ENCODE peak calls at places on chromosomes 13 and 19, in seven cellular contexts. A is heart right ventricle; E is small intestine; I is foreskin fibroblast; C is naive thymus-derived CD4-positive, alpha-beta T cell; K is neuronal stem cell; Y is dorsolateral prefrontal cortex. G is an unnamed sample.

GRCh38 chr19:50798943-50799851 is 9.0 kb downstream of the ACP4 start:
- DNase-seq in A (no peak), E (no peak), I (no peak), C (no peak), K (no peak), Y (no peak), G (peak)

GRCh38 chr13:44396963-44397580 is 23.4 kb downstream of the SERP2 start:
- DNase-seq in A (peak), E (no peak), I (peak), C (no peak), K (peak), Y (peak), G (no peak)

GRCh38 chr13:98141938-98142426 is 912 bp upstream of the FARP1 start:
- DNase-seq in A (peak), E (no peak), I (peak), C (no peak), K (peak), Y (no peak), G (no peak)

GRCh38 chr13:21670006-21670882 is 629 bp upstream of the FGF9 start:
- DNase-seq in A (peak), E (peak), I (peak), C (peak), K (peak), Y (peak), G (peak)

GRCh38 chr19:28980236-28980868 is 232.6 kb downstream of the UQCRFS1 start:
- DNase-seq in A (no peak), E (no peak), I (peak), C (no peak), K (no peak), Y (no peak), G (no peak)

GRCh38 chr13:73702419-73703071 is 431.7 kb downstream of the KLF12 start:
- DNase-seq in A (no peak), E (no peak), I (no peak), C (no peak), K (no peak), Y (no peak), G (no peak)

GRCh38 chr19:39398297-39398864 is 7.2 kb downstream of the MED29 start:
- DNase-seq in A (peak), E (peak), I (peak), C (peak), K (no peak), Y (no peak), G (peak)

GRCh38 chr19:12773571-12773970 is 1.8 kb downstream of the HOOK2 start:
- DNase-seq in A (peak), E (no peak), I (peak), C (no peak), K (no peak), Y (no peak), G (no peak)

GRCh38 chr13:99311137-99311536 is 3.9 kb upstream of the GPR183 start:
- DNase-seq in A (no peak), E (no peak), I (no peak), C (no peak), K (no peak), Y (no peak), G (no peak)

GRCh38 chr13:99384468-99384867 is 77.3 kb upstream of the GPR183 start:
- DNase-seq in A (no peak), E (no peak), I (no peak), C (no peak), K (no peak), Y (no peak), G (no peak)

GRCh38 chr13:72808917-72809500 is 27.1 kb downstream of the PIBF1 start:
- DNase-seq in A (no peak), E (peak), I (peak), C (no peak), K (peak), Y (no peak), G (no peak)

GRCh38 chr13:48112896-48113525 is 18.1 kb upstream of the MED4 start:
- DNase-seq in A (no peak), E (no peak), I (no peak), C (no peak), K (no peak), Y (no peak), G (no peak)

DNA sequence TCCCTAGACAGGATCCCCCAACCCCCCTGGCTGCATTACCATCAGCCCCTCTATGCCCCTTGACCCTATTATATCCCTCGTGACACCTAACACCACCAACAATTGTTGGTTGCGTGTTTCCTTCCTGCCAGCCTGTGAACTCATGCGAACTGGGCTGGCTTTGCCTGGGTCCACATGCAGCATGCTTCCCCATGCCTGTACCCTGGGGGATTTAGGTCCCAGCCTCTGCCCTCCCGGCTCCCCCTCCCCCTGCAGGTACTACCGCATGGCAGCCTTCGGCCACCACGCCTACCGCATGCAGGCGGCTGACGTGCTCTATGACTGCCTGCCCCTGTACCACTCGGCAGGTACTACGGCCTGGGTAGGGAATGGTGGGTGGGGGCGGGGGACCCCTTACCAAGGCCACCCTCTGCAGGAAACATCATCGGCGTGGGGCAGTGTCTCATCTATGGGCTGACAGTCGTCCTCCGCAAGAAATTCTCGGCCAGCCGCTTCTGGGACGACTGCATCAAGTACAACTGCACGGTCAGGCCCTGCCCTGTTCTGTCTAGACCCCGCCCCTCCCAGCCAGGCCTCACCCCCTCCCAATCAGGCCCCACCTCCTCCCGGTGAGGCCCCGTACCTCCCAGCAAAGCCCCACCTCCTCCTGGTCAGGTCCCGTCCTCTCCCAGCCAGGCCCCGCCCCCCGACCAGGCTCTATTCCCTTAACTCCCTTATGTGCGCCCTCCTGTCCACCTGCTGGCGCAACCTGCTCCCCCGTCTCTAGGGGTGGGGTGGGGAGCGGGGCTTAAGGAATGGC is 18.5 kb downstream of the SLC27A1 start:
- DNase-seq in A (peak), E (peak), I (peak), C (peak), K (peak), Y (no peak), G (peak)
- H3K4me3 ChIP-seq in A (no peak), E (peak), I (no peak), C (peak), K (peak), Y (no peak), G (peak)

GRCh38 chr13:20161951-20162300 is 1.1 kb upstream of the GJA3 start:
- DNase-seq in A (no peak), E (no peak), I (no peak), C (no peak), K (no peak), Y (no peak), G (no peak)
- H3K4me3 ChIP-seq in A (peak), E (no peak), I (no peak), C (peak), K (no peak), Y (no peak), G (no peak)

GRCh38 chr13:108213946-108214345 is 1.4 kb downstream of the LIG4 start:
- DNase-seq in A (no peak), E (no peak), I (no peak), C (no peak), K (no peak), Y (no peak), G (no peak)
- H3K4me3 ChIP-seq in A (peak), E (no peak), I (peak), C (no peak), K (no peak), Y (peak), G (peak)

DNA sequence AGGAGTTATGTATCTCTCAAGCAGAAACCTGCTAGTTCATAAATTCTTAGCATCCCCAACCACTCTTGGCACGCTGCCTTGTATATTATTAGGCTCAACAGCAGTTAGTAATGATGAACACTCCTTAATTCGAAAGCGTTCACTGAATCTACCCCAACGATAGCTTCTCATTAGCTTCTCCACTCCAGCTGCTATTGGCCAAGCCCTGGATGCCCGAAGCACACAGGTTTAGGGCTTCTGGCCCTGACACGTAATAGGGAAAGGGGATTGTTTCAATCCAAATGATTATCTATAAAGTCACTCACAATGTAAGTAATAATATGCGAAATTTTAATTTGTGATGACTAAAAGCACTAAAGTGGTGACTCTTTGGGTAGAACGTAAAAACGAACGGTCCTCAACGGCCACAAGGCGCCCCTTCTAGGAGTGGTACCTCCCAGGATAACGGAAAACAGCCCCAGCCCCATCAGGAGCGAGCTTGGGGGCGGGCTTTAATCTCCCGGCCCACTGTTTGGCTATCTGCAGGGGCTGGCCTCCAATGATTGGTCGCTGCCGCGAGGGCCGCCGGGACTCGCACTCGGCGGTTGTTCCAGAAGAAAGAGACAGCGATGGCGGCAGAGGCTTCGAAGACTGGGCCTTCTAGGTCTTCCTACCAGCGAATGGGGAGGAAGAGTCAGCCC is at the start of gene RNF17:
- DNase-seq in A (no peak), E (no peak), I (no peak), C (no peak), K (no peak), Y (no peak), G (no peak)
- H3K4me3 ChIP-seq in A (no peak), E (no peak), I (peak), C (no peak), K (no peak), Y (no peak), G (no peak)

DNA sequence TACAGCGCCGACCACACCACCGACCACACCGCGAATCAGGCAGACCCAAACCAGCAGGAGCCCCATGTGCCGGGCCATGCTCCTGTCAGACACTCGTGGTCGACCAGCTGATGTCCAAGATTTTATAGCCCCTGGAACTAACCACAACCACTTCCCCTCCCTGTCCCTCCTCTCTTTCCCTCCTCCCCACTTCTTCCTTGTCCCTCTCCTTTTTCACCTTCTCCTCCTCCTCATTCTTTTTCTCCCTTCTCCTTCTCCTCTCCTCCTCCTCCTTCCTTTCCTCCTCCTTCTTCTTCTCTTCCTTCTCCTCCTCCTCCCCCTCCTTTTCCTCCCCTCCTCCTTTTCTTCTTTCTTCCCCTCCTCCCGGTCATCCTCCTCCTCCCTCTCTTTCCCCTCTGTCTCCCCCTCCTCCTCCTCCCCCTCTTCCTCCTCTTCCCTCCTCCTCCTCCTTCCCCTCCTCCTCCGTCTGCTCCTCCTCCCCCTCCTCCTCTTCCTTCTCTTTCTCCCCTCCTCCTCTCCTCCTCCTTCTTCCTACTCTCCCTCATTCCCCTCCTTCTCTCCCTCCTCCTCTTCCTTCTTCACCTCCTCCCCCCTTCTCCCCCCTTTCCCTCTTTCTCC is 670 bp downstream of the BSPH1 start:
- DNase-seq in A (no peak), E (no peak), I (no peak), C (no peak), K (no peak), Y (no peak), G (no peak)
- H3K4me3 ChIP-seq in A (no peak), E (no peak), I (no peak), C (no peak), K (no peak), Y (no peak), G (no peak)

GRCh38 chr13:20232556-20233277 is 598 bp upstream of the GJB6 start:
- DNase-seq in A (no peak), E (no peak), I (no peak), C (no peak), K (no peak), Y (no peak), G (no peak)
- H3K4me3 ChIP-seq in A (peak), E (peak), I (no peak), C (peak), K (peak), Y (no peak), G (peak)

DNA sequence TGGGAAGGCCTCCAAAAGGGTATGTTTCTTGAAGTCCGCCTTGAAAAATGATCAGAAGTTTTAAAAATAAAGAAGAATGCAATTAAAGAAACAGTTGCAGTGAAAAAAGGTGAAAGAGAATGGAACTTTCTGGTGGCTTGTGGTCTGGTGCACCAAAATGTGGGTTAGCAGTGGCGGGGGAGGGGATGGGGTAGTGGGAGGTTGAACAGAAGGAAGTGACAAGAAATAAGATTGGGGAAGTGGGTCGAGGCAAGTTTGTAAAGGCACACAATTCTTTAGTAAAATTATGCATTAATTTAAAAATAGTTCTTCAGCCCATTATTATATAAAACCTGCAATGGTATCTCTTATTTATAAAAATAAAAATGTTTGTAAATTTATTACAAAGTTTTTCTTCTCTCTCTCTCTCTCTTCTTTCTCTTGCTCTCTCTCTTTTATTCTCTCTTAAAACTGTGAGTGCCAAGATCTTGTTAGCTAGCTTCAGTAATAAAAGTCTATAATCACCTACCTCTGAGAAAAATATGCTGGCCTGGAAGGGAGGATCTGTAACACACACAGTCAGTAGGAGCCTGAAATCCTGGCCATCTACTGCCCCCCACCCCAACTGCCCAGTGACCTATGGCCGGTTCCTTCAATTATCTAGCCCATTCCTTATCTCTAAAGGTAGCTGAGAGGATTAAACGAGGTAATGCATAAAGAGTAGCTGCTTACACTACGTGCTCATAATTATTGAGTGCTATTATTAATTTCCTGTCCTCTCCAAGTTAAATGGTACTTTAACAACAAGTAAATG is 2.2 kb downstream of the LCP1 start:
- DNase-seq in A (peak), E (peak), I (no peak), C (peak), K (no peak), Y (no peak), G (peak)
- H3K4me3 ChIP-seq in A (peak), E (peak), I (no peak), C (peak), K (no peak), Y (peak), G (peak)

GRCh38 chr19:48628486-48629296 is 8.5 kb downstream of the DBP start:
- DNase-seq in A (no peak), E (no peak), I (no peak), C (no peak), K (no peak), Y (no peak), G (peak)

GRCh38 chr19:48631254-48631653 is 5.9 kb downstream of the DBP start:
- DNase-seq in A (no peak), E (peak), I (no peak), C (no peak), K (no peak), Y (no peak), G (no peak)

GRCh38 chr19:48629599-48630288 is 7.4 kb downstream of the DBP start:
- DNase-seq in A (no peak), E (peak), I (peak), C (no peak), K (peak), Y (peak), G (peak)

GRCh38 chr19:48629297-48629598 is 7.9 kb downstream of the DBP start:
- DNase-seq in A (no peak), E (no peak), I (no peak), C (no peak), K (no peak), Y (no peak), G (peak)

GRCh38 chr19:48630289-48631036 is 6.7 kb downstream of the DBP start:
- DNase-seq in A (peak), E (peak), I (peak), C (no peak), K (no peak), Y (peak), G (peak)
- H3K4me3 ChIP-seq in A (no peak), E (peak), I (no peak), C (no peak), K (peak), Y (no peak), G (no peak)

DNA sequence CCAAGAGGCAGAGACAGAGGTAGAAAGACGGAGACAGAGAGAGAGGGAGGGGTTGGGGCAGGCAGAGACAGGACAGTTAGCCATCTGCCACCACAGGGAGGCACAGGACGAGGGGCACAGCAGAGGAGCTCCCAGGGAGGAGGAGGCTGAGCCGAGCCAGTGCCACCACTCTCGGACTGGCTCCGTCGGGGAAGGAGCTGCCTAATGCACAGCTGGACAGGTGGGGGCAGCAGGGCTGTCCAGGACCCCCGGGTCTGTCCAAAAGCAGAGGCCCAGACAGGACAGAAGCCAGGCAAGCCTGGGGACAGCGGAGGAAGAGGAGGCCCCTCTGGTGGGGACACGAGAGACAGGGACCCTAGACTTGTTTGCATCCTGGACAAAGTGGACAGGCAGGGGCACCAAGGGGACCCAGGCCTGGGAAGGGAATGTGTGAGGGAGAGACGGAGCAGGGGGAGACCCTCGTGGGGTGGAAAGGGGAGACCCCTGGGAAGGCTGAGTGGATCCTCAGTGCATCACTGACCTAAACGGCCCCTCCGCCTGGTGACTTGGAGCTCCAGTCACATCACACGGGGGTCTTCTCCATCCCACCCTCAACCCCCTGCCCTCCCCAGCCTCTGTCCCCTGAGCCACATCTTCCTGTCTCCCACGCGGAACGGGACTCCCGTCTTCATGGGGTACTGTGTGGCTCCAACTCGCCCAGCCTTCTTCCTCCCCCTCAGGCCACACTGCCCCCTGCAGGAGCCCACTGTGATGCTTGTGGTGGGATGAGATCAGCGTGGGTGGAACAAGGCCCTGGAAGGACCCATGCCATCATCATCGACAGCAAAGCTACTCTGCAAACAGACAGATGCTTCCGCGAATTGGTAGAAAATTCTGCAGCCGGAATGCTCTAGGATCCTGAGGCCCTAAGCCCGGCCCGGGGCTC is 889 bp downstream of the F10 start:
- DNase-seq in A (no peak), E (no peak), I (peak), C (no peak), K (no peak), Y (no peak), G (no peak)
- H3K4me3 ChIP-seq in A (peak), E (peak), I (peak), C (no peak), K (peak), Y (no peak), G (peak)